ENCODE peak calls at places on chromosomes 3 and 15, in five cellular contexts. One of them, this sample, is unnamed.

GRCh38 chr3:110352841-110353595 is 718.6 kb upstream of the NECTIN3 start:
- DNase-seq in stimulated activated CD8-positive, alpha-beta memory T cell treated with anti-CD3 and anti-CD28 coated beads, Interleukin-4, amount 100 ng/mL, for 24 hours: no peak
- DNase-seq in stimulated activated CD4-positive, alpha-beta T cell treated with anti-CD3 and anti-CD28 coated beads, TNF-alpha, amount 100 ng/mL, for 4 hours: no peak
- DNase-seq in tibial nerve: no peak
- DNase-seq in thyroid gland: no peak
- DNase-seq in this sample: no peak

GRCh38 chr3:127694467-127695215 is 21.9 kb downstream of the ABTB1 start:
- DNase-seq in stimulated activated CD8-positive, alpha-beta memory T cell treated with anti-CD3 and anti-CD28 coated beads, Interleukin-4, amount 100 ng/mL, for 24 hours: no peak
- DNase-seq in stimulated activated CD4-positive, alpha-beta T cell treated with anti-CD3 and anti-CD28 coated beads, TNF-alpha, amount 100 ng/mL, for 4 hours: no peak
- DNase-seq in tibial nerve: no peak
- DNase-seq in thyroid gland: peak
- DNase-seq in this sample: no peak

GRCh38 chr3:197718904-197719303 is 17.8 kb downstream of the RUBCN start:
- DNase-seq in stimulated activated CD8-positive, alpha-beta memory T cell treated with anti-CD3 and anti-CD28 coated beads, Interleukin-4, amount 100 ng/mL, for 24 hours: no peak
- DNase-seq in stimulated activated CD4-positive, alpha-beta T cell treated with anti-CD3 and anti-CD28 coated beads, TNF-alpha, amount 100 ng/mL, for 4 hours: no peak
- DNase-seq in tibial nerve: no peak
- DNase-seq in thyroid gland: no peak
- DNase-seq in this sample: no peak

GRCh38 chr3:129421988-129422745 is 6.3 kb downstream of the EFCAB12 start:
- DNase-seq in stimulated activated CD8-positive, alpha-beta memory T cell treated with anti-CD3 and anti-CD28 coated beads, Interleukin-4, amount 100 ng/mL, for 24 hours: no peak
- DNase-seq in stimulated activated CD4-positive, alpha-beta T cell treated with anti-CD3 and anti-CD28 coated beads, TNF-alpha, amount 100 ng/mL, for 4 hours: no peak
- DNase-seq in tibial nerve: no peak
- DNase-seq in thyroid gland: no peak
- DNase-seq in this sample: no peak

GRCh38 chr15:68574051-68574450 is 4.7 kb upstream of the CORO2B start:
- DNase-seq in stimulated activated CD8-positive, alpha-beta memory T cell treated with anti-CD3 and anti-CD28 coated beads, Interleukin-4, amount 100 ng/mL, for 24 hours: no peak
- DNase-seq in stimulated activated CD4-positive, alpha-beta T cell treated with anti-CD3 and anti-CD28 coated beads, TNF-alpha, amount 100 ng/mL, for 4 hours: no peak
- DNase-seq in tibial nerve: no peak
- DNase-seq in thyroid gland: no peak
- DNase-seq in this sample: no peak

GRCh38 chr3:72738752-72739520 is 109.3 kb downstream of the SHQ1 start:
- DNase-seq in stimulated activated CD8-positive, alpha-beta memory T cell treated with anti-CD3 and anti-CD28 coated beads, Interleukin-4, amount 100 ng/mL, for 24 hours: peak
- DNase-seq in stimulated activated CD4-positive, alpha-beta T cell treated with anti-CD3 and anti-CD28 coated beads, TNF-alpha, amount 100 ng/mL, for 4 hours: peak
- DNase-seq in tibial nerve: no peak
- DNase-seq in thyroid gland: peak
- DNase-seq in this sample: peak

GRCh38 chr15:31262901-31263671 is 63.5 kb upstream of the KLF13 start:
- DNase-seq in stimulated activated CD8-positive, alpha-beta memory T cell treated with anti-CD3 and anti-CD28 coated beads, Interleukin-4, amount 100 ng/mL, for 24 hours: no peak
- DNase-seq in stimulated activated CD4-positive, alpha-beta T cell treated with anti-CD3 and anti-CD28 coated beads, TNF-alpha, amount 100 ng/mL, for 4 hours: no peak
- DNase-seq in tibial nerve: no peak
- DNase-seq in thyroid gland: peak
- DNase-seq in this sample: no peak

GRCh38 chr3:15204005-15204404 is 2.0 kb upstream of the CAPN7 start:
- DNase-seq in stimulated activated CD8-positive, alpha-beta memory T cell treated with anti-CD3 and anti-CD28 coated beads, Interleukin-4, amount 100 ng/mL, for 24 hours: no peak
- DNase-seq in stimulated activated CD4-positive, alpha-beta T cell treated with anti-CD3 and anti-CD28 coated beads, TNF-alpha, amount 100 ng/mL, for 4 hours: no peak
- DNase-seq in tibial nerve: no peak
- DNase-seq in thyroid gland: peak
- DNase-seq in this sample: no peak

GRCh38 chr3:8596706-8597514 is 47.7 kb downstream of the SSUH2 start:
- DNase-seq in stimulated activated CD8-positive, alpha-beta memory T cell treated with anti-CD3 and anti-CD28 coated beads, Interleukin-4, amount 100 ng/mL, for 24 hours: no peak
- DNase-seq in stimulated activated CD4-positive, alpha-beta T cell treated with anti-CD3 and anti-CD28 coated beads, TNF-alpha, amount 100 ng/mL, for 4 hours: no peak
- DNase-seq in tibial nerve: no peak
- DNase-seq in thyroid gland: no peak
- DNase-seq in this sample: no peak

GRCh38 chr3:88150371-88150770 is 612 bp downstream of the C3orf38 start:
- DNase-seq in stimulated activated CD8-positive, alpha-beta memory T cell treated with anti-CD3 and anti-CD28 coated beads, Interleukin-4, amount 100 ng/mL, for 24 hours: no peak
- DNase-seq in stimulated activated CD4-positive, alpha-beta T cell treated with anti-CD3 and anti-CD28 coated beads, TNF-alpha, amount 100 ng/mL, for 4 hours: no peak
- DNase-seq in tibial nerve: no peak
- DNase-seq in thyroid gland: no peak
- DNase-seq in this sample: no peak

GRCh38 chr15:76979996-76980520 is 14.9 kb upstream of the PSTPIP1 start:
- DNase-seq in stimulated activated CD8-positive, alpha-beta memory T cell treated with anti-CD3 and anti-CD28 coated beads, Interleukin-4, amount 100 ng/mL, for 24 hours: no peak
- DNase-seq in stimulated activated CD4-positive, alpha-beta T cell treated with anti-CD3 and anti-CD28 coated beads, TNF-alpha, amount 100 ng/mL, for 4 hours: no peak
- DNase-seq in tibial nerve: no peak
- DNase-seq in thyroid gland: no peak
- DNase-seq in this sample: no peak

GRCh38 chr15:74417230-74417629 is 16.5 kb downstream of the SEMA7A start:
- DNase-seq in stimulated activated CD8-positive, alpha-beta memory T cell treated with anti-CD3 and anti-CD28 coated beads, Interleukin-4, amount 100 ng/mL, for 24 hours: no peak
- DNase-seq in stimulated activated CD4-positive, alpha-beta T cell treated with anti-CD3 and anti-CD28 coated beads, TNF-alpha, amount 100 ng/mL, for 4 hours: no peak
- DNase-seq in tibial nerve: no peak
- DNase-seq in thyroid gland: no peak
- DNase-seq in this sample: no peak

GRCh38 chr3:179100652-179101051 is 29.0 kb upstream of the ZMAT3 start:
- DNase-seq in stimulated activated CD8-positive, alpha-beta memory T cell treated with anti-CD3 and anti-CD28 coated beads, Interleukin-4, amount 100 ng/mL, for 24 hours: no peak
- DNase-seq in stimulated activated CD4-positive, alpha-beta T cell treated with anti-CD3 and anti-CD28 coated beads, TNF-alpha, amount 100 ng/mL, for 4 hours: no peak
- DNase-seq in tibial nerve: no peak
- DNase-seq in thyroid gland: no peak
- DNase-seq in this sample: no peak

GRCh38 chr15:35181538-35181937 is 96.4 kb upstream of the NANOGP8 start:
- DNase-seq in stimulated activated CD8-positive, alpha-beta memory T cell treated with anti-CD3 and anti-CD28 coated beads, Interleukin-4, amount 100 ng/mL, for 24 hours: no peak
- DNase-seq in stimulated activated CD4-positive, alpha-beta T cell treated with anti-CD3 and anti-CD28 coated beads, TNF-alpha, amount 100 ng/mL, for 4 hours: no peak
- DNase-seq in tibial nerve: no peak
- DNase-seq in thyroid gland: no peak
- DNase-seq in this sample: no peak

This sample was measured in stimulated activated effector memory CD8-positive, alpha-beta T cell treated with anti-CD3 and anti-CD28 coated beads, Interleukin-12 subunit alpha, Interleukin-12 subunit beta, amount 100 ng/mL, for 72 hours.